ENCODE peak calls at places on chromosome 1, in six cellular contexts. U is stimulated activated CD4-positive, alpha-beta T cell treated with anti-CD3 and anti-CD28 coated beads, Interleukin-2, amount 100 ng/mL, for 24 hours; D is brain microvascular endothelial cell; K is activated CD4-positive, alpha-beta T cell treated with anti-CD3 and anti-CD28 coated beads, Interleukin-2, amount 10 ng/mL, durations not matched to agents 7 days and 5 days; H is T follicular helper cell; Y is T47D. F is an unnamed sample.

GRCh38 chr1:78577257-78578100 is 42.8 kb upstream of the IFI44L start:
- DNase-seq in H (no peak), U (no peak), D (no peak), Y (no peak), K (no peak), F (no peak)

GRCh38 chr1:156700731-156701130 is 4.7 kb downstream of the CRABP2 start:
- DNase-seq in H (no peak), Y (no peak), D (no peak), K (no peak), U (no peak), F (no peak)

GRCh38 chr1:64983110-64983509 is 16.8 kb upstream of the JAK1 start:
- DNase-seq in K (no peak), H (no peak), U (no peak), D (peak), Y (peak), F (peak)

GRCh38 chr1:43370564-43370963 is 2.8 kb upstream of the ELOVL1 start:
- DNase-seq in K (no peak), H (no peak), U (no peak), D (no peak), Y (no peak), F (no peak)

GRCh38 chr1:38740543-38740942 is 119.0 kb downstream of the RRAGC start:
- DNase-seq in H (no peak), Y (no peak), K (no peak), D (peak), U (no peak), F (no peak)

GRCh38 chr1:241235236-241235897 is 121.6 kb downstream of the RGS7 start:
- DNase-seq in K (no peak), U (no peak), H (no peak), Y (no peak), D (no peak), F (no peak)

GRCh38 chr1:12182410-12182946 is 15.7 kb downstream of the TNFRSF1B start:
- DNase-seq in D (no peak), U (no peak), K (no peak), Y (no peak), H (no peak), F (no peak)

GRCh38 chr1:186828612-186829542 is at the start of gene PLA2G4A:
- DNase-seq in U (no peak), Y (peak), H (no peak), K (peak), D (peak), F (peak)

GRCh38 chr1:208232639-208233038 is 11.5 kb downstream of the PLXNA2 start:
- DNase-seq in Y (no peak), U (no peak), H (no peak), D (no peak), K (no peak), F (no peak)

GRCh38 chr1:194289569-194290266 is 1103.3 kb upstream of the B3GALT2 start:
- DNase-seq in D (no peak), U (peak), K (peak), Y (no peak), H (peak), F (no peak)

GRCh38 chr1:63892632-63893395 is 119.0 kb downstream of the ROR1 start:
- DNase-seq in K (no peak), Y (no peak), H (no peak), U (no peak), D (peak), F (peak)

GRCh38 chr1:48673725-48674124 is 103.0 kb downstream of the BEND5 start:
- DNase-seq in D (no peak), U (no peak), H (no peak), K (no peak), Y (peak), F (no peak)

GRCh38 chr1:23528245-23528978 is 2.6 kb downstream of the E2F2 start:
- DNase-seq in D (peak), H (peak), Y (peak), K (peak), U (peak), F (peak)

GRCh38 chr1:172566196-172566997 is 33.4 kb downstream of the SUCO start:
- DNase-seq in U (no peak), K (no peak), Y (no peak), H (no peak), D (no peak), F (no peak)